ENCODE peak calls at places on chromosomes 12 and 14, in six cellular contexts. V is HFF-Myc, S is endothelial cell, R is AG09309, B is GM12864, M is lung. L is an unnamed sample.

GRCh38 chr14:75283162-75283883 is 4.7 kb downstream of the FOS start:
- DNase-seq in V (no peak), R (no peak), S (no peak), M (no peak), B (no peak), L (no peak)

GRCh38 chr12:90959538-90960139 is 4.7 kb upstream of the CCER1 start:
- DNase-seq in R (no peak), S (peak), M (no peak), B (no peak), V (no peak), L (no peak)

GRCh38 chr12:122665759-122666158 is 37.4 kb downstream of the HCAR2 start:
- DNase-seq in R (no peak), B (no peak), M (no peak), V (no peak), S (no peak), L (no peak)

GRCh38 chr12:12722351-12723146 is 5.4 kb downstream of the CDKN1B start:
- DNase-seq in B (no peak), R (no peak), S (no peak), V (no peak), M (no peak), L (no peak)

GRCh38 chr14:64550539-64551333 is 975 bp downstream of the PPP1R36 start:
- DNase-seq in V (no peak), M (no peak), S (no peak), B (no peak), R (no peak), L (no peak)

GRCh38 chr14:89574420-89574819 is 157.4 kb upstream of the FOXN3 start:
- DNase-seq in B (no peak), S (no peak), V (no peak), M (no peak), R (no peak), L (peak)

GRCh38 chr12:56631790-56632700 is 1.9 kb upstream of the BAZ2A start:
- DNase-seq in S (peak), M (peak), B (peak), V (no peak), R (no peak), L (no peak)

GRCh38 chr14:57498659-57499058 is 5.0 kb upstream of the CCDC198 start:
- DNase-seq in S (no peak), B (no peak), M (no peak), V (no peak), R (no peak), L (no peak)

GRCh38 chr12:121465921-121466799 is 66.2 kb downstream of the RNF34 start:
- DNase-seq in R (no peak), B (no peak), M (no peak), V (no peak), S (peak), L (no peak)

GRCh38 chr14:74275265-74275841 is 27.4 kb downstream of the ABCD4 start:
- DNase-seq in S (no peak), M (no peak), V (peak), R (peak), B (no peak), L (no peak)

GRCh38 chr14:69008411-69008810 is 29.3 kb upstream of the ACTN1 start:
- DNase-seq in B (no peak), M (no peak), S (no peak), V (no peak), R (no peak), L (peak)

GRCh38 chr14:55430024-55430690 is 10.3 kb downstream of the TBPL2 start:
- DNase-seq in V (peak), R (peak), S (peak), M (peak), B (peak), L (no peak)

GRCh38 chr12:127926004-127926403 is 341.0 kb upstream of the TMEM132C start:
- DNase-seq in M (no peak), V (no peak), B (no peak), S (no peak), R (no peak), L (no peak)

GRCh38 chr12:53097564-53098353 is at the start of gene IGFBP6:
- DNase-seq in S (peak), B (no peak), R (no peak), V (no peak), M (no peak), L (no peak)

GRCh38 chr12:95591731-95592130 is 40.5 kb upstream of the USP44 start:
- DNase-seq in S (no peak), R (no peak), B (no peak), V (no peak), M (no peak), L (no peak)

GRCh38 chr14:67733609-67734008 is 31.9 kb downstream of the RDH12 start:
- DNase-seq in V (no peak), B (no peak), R (no peak), S (no peak), M (no peak), L (no peak)

GRCh38 chr12:31590730-31591307 is at the start of gene DENND5B:
- DNase-seq in V (no peak), S (peak), M (peak), B (no peak), R (no peak), L (peak)

GRCh38 chr12:89346741-89347324 is 5.5 kb downstream of the DUSP6 start:
- DNase-seq in V (no peak), S (peak), M (no peak), R (no peak), B (no peak), L (no peak)

GRCh38 chr12:53596920-53597363 is 29.2 kb downstream of the ATF7 start:
- DNase-seq in V (peak), M (no peak), B (no peak), S (no peak), R (peak), L (no peak)

GRCh38 chr12:31118347-31118830 is 44.7 kb downstream of the DDX11 start:
- DNase-seq in R (no peak), V (no peak), B (no peak), S (no peak), M (no peak), L (peak)

GRCh38 chr14:95515523-95516517 is 630 bp downstream of the SYNE3 start:
- DNase-seq in S (peak), M (no peak), B (peak), V (no peak), R (no peak), L (no peak)

GRCh38 chr12:31323466-31324115 is 2.4 kb downstream of the SINHCAF start:
- DNase-seq in S (no peak), R (no peak), V (no peak), B (no peak), M (no peak), L (peak)

GRCh38 chr12:92987362-92987761 is 58.3 kb upstream of the EEA1 start:
- DNase-seq in R (peak), V (peak), B (peak), S (peak), M (no peak), L (no peak)

GRCh38 chr12:18358930-18359329 is 97.6 kb downstream of the PIK3C2G start:
- DNase-seq in R (no peak), V (no peak), B (no peak), M (no peak), S (no peak), L (no peak)

GRCh38 chr12:13347241-13348043 is 150.9 kb downstream of the EMP1 start:
- DNase-seq in B (no peak), R (peak), M (no peak), V (peak), S (no peak), L (no peak)

GRCh38 chr12:117574655-117575054 is 213.2 kb upstream of the NOS1 start:
- DNase-seq in S (no peak), B (no peak), M (no peak), V (no peak), R (no peak), L (no peak)

GRCh38 chr12:74515849-74516248 is 21.8 kb upstream of the ATXN7L3B start:
- DNase-seq in R (no peak), S (no peak), B (no peak), M (no peak), V (no peak), L (no peak)

GRCh38 chr14:54763761-54764160 is 138.9 kb downstream of the GCH1 start:
- DNase-seq in B (no peak), R (no peak), M (no peak), S (no peak), V (no peak), L (no peak)

GRCh38 chr12:55996201-55996714 is 818 bp upstream of the SUOX start:
- DNase-seq in B (no peak), R (no peak), S (peak), V (peak), M (peak), L (no peak)

GRCh38 chr14:88248606-88249005 is 74.5 kb downstream of the KCNK10 start:
- DNase-seq in M (no peak), R (no peak), B (no peak), V (no peak), S (no peak), L (no peak)

GRCh38 chr14:100305446-100306255 is 593 bp downstream of the SLC25A29 start:
- DNase-seq in R (no peak), M (no peak), V (no peak), B (no peak), S (peak), L (no peak)

GRCh38 chr12:125418902-125419564 is 353.8 kb downstream of the AACS start:
- DNase-seq in S (no peak), M (no peak), V (no peak), B (peak), R (no peak), L (no peak)

GRCh38 chr12:106840217-106840616 is 65.7 kb downstream of the RIC8B start:
- DNase-seq in V (no peak), M (no peak), S (no peak), B (no peak), R (peak), L (no peak)

GRCh38 chr14:92945959-92946846 is 23.3 kb downstream of the CHGA start:
- DNase-seq in B (no peak), S (no peak), R (no peak), M (peak), V (peak), L (peak)

GRCh38 chr12:47360771-47361388 is 281.1 kb upstream of the AMIGO2 start:
- DNase-seq in V (no peak), S (peak), M (no peak), B (no peak), R (no peak), L (no peak)

GRCh38 chr12:60465060-60465459 is 869.2 kb downstream of the SLC16A7 start:
- DNase-seq in S (no peak), B (no peak), R (no peak), M (no peak), V (no peak), L (no peak)

DNA sequence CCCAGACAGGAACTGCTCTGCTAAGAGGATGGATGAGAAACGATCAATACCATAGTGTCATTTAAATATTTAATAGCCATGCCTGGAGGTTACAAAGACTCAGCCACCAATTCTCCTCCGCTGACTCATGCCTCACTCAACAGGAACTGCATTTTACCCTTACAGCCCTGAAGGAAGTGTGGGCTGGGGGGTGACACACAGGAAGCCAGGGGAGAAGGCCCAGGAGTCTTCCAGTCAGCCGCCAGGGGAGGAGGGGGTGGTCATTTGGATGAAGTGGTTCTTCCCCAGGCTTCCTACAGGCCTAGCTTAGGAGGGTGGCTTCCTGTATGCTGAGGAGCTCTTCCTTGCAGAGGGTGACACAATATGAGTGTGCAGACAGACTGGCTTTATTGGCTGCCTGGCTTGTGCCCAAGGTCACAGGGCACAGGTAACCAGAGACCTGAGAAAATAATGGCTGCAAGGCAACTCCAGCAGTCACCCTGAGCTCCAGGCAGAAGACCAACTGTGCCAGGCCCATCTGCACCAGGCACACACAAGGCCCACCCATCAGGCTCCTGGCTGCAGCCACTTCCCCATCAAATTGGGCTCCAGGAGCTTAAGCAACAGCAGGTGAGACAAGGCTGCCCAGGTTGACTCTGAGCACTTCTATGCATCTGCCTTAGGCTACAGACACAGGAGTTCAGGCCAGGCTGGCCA is 30.6 kb upstream of the RPLP0 start:
- DNase-seq in S (peak), V (peak), M (peak), B (no peak), R (peak), L (no peak)
- TF ChIP-seq CTCF in S (no peak), V (peak), M (no peak), B (no peak), R (peak), L (peak)

GRCh38 chr14:103692871-103693270 is 22.4 kb downstream of the XRCC3 start:
- DNase-seq in B (no peak), S (no peak), R (no peak), V (no peak), M (no peak), L (no peak)

GRCh38 chr14:103692159-103692558 is 23.1 kb downstream of the XRCC3 start:
- DNase-seq in V (no peak), R (no peak), B (no peak), M (no peak), S (no peak), L (no peak)

GRCh38 chr14:103688441-103688840 is 26.8 kb downstream of the XRCC3 start:
- DNase-seq in V (no peak), M (no peak), S (no peak), R (no peak), B (no peak), L (no peak)

GRCh38 chr14:103688906-103689902 is 26.0 kb downstream of the XRCC3 start:
- DNase-seq in S (no peak), R (no peak), M (peak), V (no peak), B (peak), L (no peak)

GRCh38 chr14:103690332-103690731 is 24.9 kb downstream of the XRCC3 start:
- DNase-seq in V (no peak), M (no peak), B (no peak), R (no peak), S (no peak), L (no peak)
- TF ChIP-seq CTCF in V (no peak), M (no peak), B (no peak), R (no peak), S (no peak), L (no peak)

DNA sequence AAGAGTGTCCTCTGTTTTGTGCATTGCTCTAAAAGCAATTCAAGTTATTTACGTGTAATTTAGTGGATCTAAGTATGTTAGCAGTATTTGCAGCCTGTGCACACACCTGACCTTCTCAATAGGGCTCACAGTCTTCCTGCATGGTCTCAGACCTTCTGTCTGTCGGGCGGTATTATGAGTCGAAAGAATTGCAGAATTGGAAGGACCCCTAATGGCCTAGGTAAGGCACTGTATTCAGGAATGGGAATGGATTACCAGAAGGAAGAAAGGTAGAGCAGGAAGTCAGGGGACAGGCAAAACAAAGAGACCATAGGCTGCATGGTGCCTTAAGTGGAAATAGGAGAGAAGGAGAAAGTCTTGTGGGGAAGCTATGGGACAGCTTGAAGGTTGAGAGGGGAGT is 341.6 kb downstream of the VRK1 start:
- DNase-seq in B (no peak), R (no peak), M (no peak), V (no peak), S (no peak), L (no peak)
- TF ChIP-seq CTCF in B (no peak), R (no peak), M (no peak), V (no peak), S (no peak), L (no peak)

GRCh38 chr14:94142247-94142646 is 12.8 kb upstream of the IFI27L2 start:
- DNase-seq in M (peak), V (no peak), R (no peak), S (no peak), B (no peak), L (peak)

GRCh38 chr14:94144765-94145164 is 15.4 kb upstream of the IFI27L2 start:
- DNase-seq in V (no peak), B (no peak), R (no peak), S (no peak), M (no peak), L (peak)

GRCh38 chr14:94142836-94143235 is 13.4 kb upstream of the IFI27L2 start:
- DNase-seq in B (no peak), R (no peak), V (no peak), S (no peak), M (no peak), L (no peak)

GRCh38 chr14:94143711-94144110 is 14.3 kb upstream of the IFI27L2 start:
- DNase-seq in B (no peak), V (no peak), M (no peak), S (no peak), R (no peak), L (peak)

GRCh38 chr14:94143239-94143638 is 13.8 kb upstream of the IFI27L2 start:
- DNase-seq in S (peak), R (no peak), M (no peak), B (no peak), V (no peak), L (peak)
- TF ChIP-seq CTCF in S (peak), R (peak), M (no peak), B (peak), V (peak), L (peak)

DNA sequence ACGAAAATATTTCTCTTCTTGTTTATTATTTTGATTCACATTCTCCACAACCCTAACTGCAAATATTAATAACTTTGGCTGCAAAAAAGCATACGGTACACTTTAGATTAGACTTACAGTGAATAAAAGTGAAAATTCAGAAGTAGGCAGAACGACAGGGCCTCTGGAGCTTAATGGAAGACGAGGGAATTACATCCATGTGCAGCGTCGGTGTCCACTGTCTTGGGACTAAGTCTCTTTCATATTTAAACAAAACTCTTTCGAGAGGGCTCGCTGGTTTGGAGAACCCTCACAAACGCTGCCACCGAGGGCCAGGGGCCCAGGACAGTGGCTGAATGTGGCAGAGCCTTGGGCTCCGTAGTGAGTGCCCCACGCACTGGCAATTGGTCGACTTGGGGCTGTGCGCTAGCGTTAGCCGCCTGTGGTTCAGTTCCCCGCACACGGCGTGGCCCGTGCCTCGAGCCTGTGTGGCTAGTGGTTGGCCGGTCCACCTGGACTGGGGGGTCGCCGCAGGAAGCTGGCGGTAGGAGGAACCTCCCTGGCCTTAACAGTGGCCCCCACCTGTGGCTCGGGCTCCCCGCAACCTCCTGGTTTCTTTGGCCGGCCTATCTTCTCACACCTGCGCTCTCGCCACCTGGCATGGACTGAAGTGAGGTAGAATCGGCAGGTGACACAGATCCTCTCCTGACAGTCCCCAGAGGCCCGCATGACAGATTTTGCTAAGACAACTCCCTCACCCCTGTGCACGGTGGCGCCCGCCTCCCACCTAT is 739 bp upstream of the PAX9 start:
- DNase-seq in R (no peak), B (no peak), S (no peak), M (no peak), V (no peak), L (no peak)
- TF ChIP-seq CTCF in R (no peak), B (no peak), S (no peak), M (no peak), V (no peak), L (no peak)

GRCh38 chr12:102806110-102806509 is 110.9 kb downstream of the PAH start:
- DNase-seq in M (no peak), S (no peak), B (no peak), V (no peak), R (no peak), L (no peak)

GRCh38 chr12:102814691-102815367 is 102.2 kb downstream of the PAH start:
- DNase-seq in S (no peak), V (no peak), R (no peak), B (no peak), M (no peak), L (no peak)

GRCh38 chr12:102806592-102806991 is 110.5 kb downstream of the PAH start:
- DNase-seq in B (no peak), S (no peak), M (no peak), V (no peak), R (no peak), L (no peak)

GRCh38 chr12:102808412-102808811 is 108.6 kb downstream of the PAH start:
- DNase-seq in S (no peak), V (no peak), R (no peak), M (no peak), B (no peak), L (no peak)

DNA sequence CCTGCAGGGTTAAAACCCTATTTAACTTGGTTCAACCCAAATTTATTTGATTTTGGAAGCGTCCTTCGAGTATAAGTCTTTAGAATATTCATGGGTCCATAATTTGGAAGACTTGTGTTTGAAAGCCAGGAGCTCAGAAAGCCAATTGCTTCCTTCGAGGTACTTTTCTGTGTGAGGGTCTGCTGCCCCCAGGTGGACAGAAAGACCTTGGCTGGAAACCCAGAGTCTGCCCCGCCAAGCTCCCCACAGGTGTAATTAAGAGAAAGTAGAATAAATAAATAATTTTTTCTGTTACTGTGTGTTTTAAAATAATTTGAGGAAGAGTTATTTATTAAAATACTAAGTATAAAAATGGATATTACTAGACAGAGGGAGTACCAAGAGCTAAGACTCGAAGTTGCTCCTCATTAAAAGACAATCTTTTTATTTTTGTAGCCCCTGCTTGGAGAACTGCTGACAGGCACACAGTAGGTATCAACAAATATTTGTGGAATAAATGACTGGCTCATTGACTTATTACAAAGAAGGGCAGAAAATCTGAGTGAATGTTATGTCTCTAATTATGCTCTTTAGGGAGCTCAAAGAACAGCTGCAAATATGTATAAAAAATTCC is 105.8 kb downstream of the PAH start:
- DNase-seq in M (no peak), V (no peak), S (peak), B (peak), R (no peak), L (no peak)
- TF ChIP-seq CTCF in M (no peak), V (peak), S (peak), B (peak), R (no peak), L (peak)

GRCh38 chr12:85076688-85077430 is 40.7 kb downstream of the LRRIQ1 start:
- DNase-seq in R (peak), V (peak), S (no peak), M (no peak), B (no peak), L (no peak)
- TF ChIP-seq CTCF in R (peak), V (peak), S (peak), M (no peak), B (peak), L (peak)

L was measured in osteocyte.